ENCODE peak calls at places on chromosomes 4 and X, in six cellular contexts. M is astrocyte of the cerebellum, A is nephron progenitor cell, C is Panc1, H is BE2C, X is glutamatergic neuron. Z is an unnamed sample.

GRCh38 chr4:140603286-140603685 is 34.5 kb upstream of the UCP1 start:
- DNase-seq in M (no peak), A (no peak), C (no peak), H (no peak), X (no peak), Z (no peak)

GRCh38 chrX:131812847-131813825 is 210.0 kb upstream of the STK26 start:
- DNase-seq in M (peak), A (no peak), C (no peak), H (no peak), X (no peak), Z (no peak)

GRCh38 chr4:15238720-15239119 is 189.1 kb upstream of the C1QTNF7 start:
- DNase-seq in M (no peak), A (peak), C (no peak), H (peak), X (peak), Z (peak)

GRCh38 chr4:73603307-73603710 is 16.9 kb downstream of the RASSF6 start:
- DNase-seq in M (no peak), A (no peak), C (no peak), H (no peak), X (no peak), Z (no peak)

GRCh38 chr4:7766661-7767345 is 172.9 kb downstream of the AFAP1 start:
- DNase-seq in M (no peak), A (no peak), C (no peak), H (no peak), X (peak), Z (no peak)

GRCh38 chr4:56683455-56683854 is 2.4 kb upstream of the HOPX start:
- DNase-seq in M (no peak), A (no peak), C (no peak), H (no peak), X (no peak), Z (no peak)

GRCh38 chrX:138775501-138775900 is 64.0 kb upstream of the FGF13 start:
- DNase-seq in M (peak), A (no peak), C (no peak), H (no peak), X (no peak), Z (no peak)

GRCh38 chr4:88443486-88443885 is 13.4 kb upstream of the HERC5 start:
- DNase-seq in M (no peak), A (no peak), C (no peak), H (no peak), X (no peak), Z (no peak)

GRCh38 chrX:16603822-16604221 is 46.1 kb upstream of the S100G start:
- DNase-seq in M (no peak), A (no peak), C (no peak), H (no peak), X (no peak), Z (no peak)

GRCh38 chr4:70863099-70863790 is 23.6 kb upstream of the GRSF1 start:
- DNase-seq in M (no peak), A (no peak), C (no peak), H (no peak), X (no peak), Z (no peak)

GRCh38 chrX:122850326-122850725 is 333.8 kb upstream of the GRIA3 start:
- DNase-seq in M (no peak), A (no peak), C (no peak), H (no peak), X (no peak), Z (no peak)

GRCh38 chr4:141021397-141022194 is 111.7 kb downstream of the RNF150 start:
- DNase-seq in M (no peak), A (no peak), C (no peak), H (peak), X (peak), Z (no peak)

GRCh38 chr4:82462415-82462831 is 32.0 kb downstream of the ENOPH1 start:
- DNase-seq in M (peak), A (peak), C (peak), H (peak), X (peak), Z (peak)

GRCh38 chr4:116332508-116332907 is 752.9 kb downstream of the TRAM1L1 start:
- DNase-seq in M (no peak), A (no peak), C (no peak), H (no peak), X (no peak), Z (no peak)

GRCh38 chr4:76547167-76547760 is 112.2 kb downstream of the SHROOM3 start:
- DNase-seq in M (no peak), A (peak), C (no peak), H (no peak), X (no peak), Z (no peak)

GRCh38 chrX:69214463-69214862 is 49.2 kb upstream of the PJA1 start:
- DNase-seq in M (no peak), A (no peak), C (no peak), H (no peak), X (no peak), Z (no peak)

GRCh38 chr4:140567722-140568121 is 1.0 kb downstream of the UCP1 start:
- DNase-seq in M (no peak), A (peak), C (no peak), H (peak), X (peak), Z (peak)

GRCh38 chr4:122045533-122045932 is 93.7 kb upstream of the TRPC3 start:
- DNase-seq in M (peak), A (no peak), C (no peak), H (peak), X (no peak), Z (no peak)

GRCh38 chr4:153785830-153786721 is 2.8 kb downstream of the SFRP2 start:
- DNase-seq in M (no peak), A (no peak), C (peak), H (no peak), X (no peak), Z (no peak)

GRCh38 chr4:7515390-7515902 is 80.7 kb upstream of the PSAPL1 start:
- DNase-seq in M (no peak), A (no peak), C (no peak), H (no peak), X (peak), Z (no peak)

GRCh38 chrX:1600406-1601050 is 9.1 kb downstream of the AKAP17A start:
- DNase-seq in M (no peak), A (no peak), C (no peak), H (no peak), X (no peak), Z (no peak)

GRCh38 chrX:20383487-20383886 is 116.8 kb upstream of the RPS6KA3 start:
- DNase-seq in M (no peak), A (peak), C (no peak), H (no peak), X (no peak), Z (no peak)

GRCh38 chr4:40337523-40337922 is 2.4 kb downstream of the CHRNA9 start:
- DNase-seq in M (no peak), A (no peak), C (no peak), H (no peak), X (no peak), Z (no peak)

GRCh38 chr4:185272232-185272631 is 62.8 kb downstream of the SNX25 start:
- DNase-seq in M (no peak), A (no peak), C (no peak), H (no peak), X (no peak), Z (no peak)

GRCh38 chr4:85928775-85929585 is 430.9 kb downstream of the MAPK10 start:
- DNase-seq in M (no peak), A (no peak), C (no peak), H (no peak), X (no peak), Z (no peak)

GRCh38 chr4:168605411-168605810 is 108.6 kb downstream of the PALLD start:
- DNase-seq in M (peak), A (no peak), C (no peak), H (no peak), X (no peak), Z (no peak)

GRCh38 chrX:104565791-104566687 is at the start of gene IL1RAPL2:
- DNase-seq in M (peak), A (peak), C (no peak), H (peak), X (peak), Z (peak)

GRCh38 chrX:68299923-68300322 is 133.4 kb downstream of the OPHN1 start:
- DNase-seq in M (no peak), A (no peak), C (no peak), H (no peak), X (no peak), Z (no peak)

DNA sequence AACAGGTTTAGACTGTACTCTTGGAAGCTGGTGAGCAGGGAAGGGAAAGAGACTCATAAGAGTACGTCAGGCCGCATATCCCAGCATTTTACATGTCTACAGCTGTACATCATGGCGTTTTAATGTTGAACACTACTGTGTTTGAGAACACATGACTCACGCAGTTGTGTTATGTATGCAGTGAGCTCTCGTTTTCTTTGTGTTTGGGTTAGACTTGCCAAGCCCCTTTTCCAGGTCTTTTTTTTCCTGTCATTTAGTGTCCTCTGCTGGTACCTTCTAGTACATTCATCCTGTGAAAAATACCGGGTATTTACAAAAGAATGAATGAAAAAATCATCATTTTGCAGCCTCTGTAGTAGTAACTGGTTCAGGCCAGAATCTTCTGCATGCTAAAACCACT is 35.3 kb downstream of the SMS start:
- DNase-seq in M (peak), A (no peak), C (no peak), H (no peak), X (no peak), Z (no peak)
- TF ChIP-seq CTCF in M (peak), A (no peak), C (peak), H (peak), X (no peak), Z (peak)

GRCh38 chr4:151527699-151528098 is 118.7 kb downstream of the FHIP1A start:
- DNase-seq in M (no peak), A (no peak), C (no peak), H (no peak), X (no peak), Z (no peak)

GRCh38 chr4:151532001-151532708 is 123.2 kb downstream of the FHIP1A start:
- DNase-seq in M (no peak), A (no peak), C (no peak), H (no peak), X (no peak), Z (no peak)

GRCh38 chr4:151529187-151529586 is 120.2 kb downstream of the FHIP1A start:
- DNase-seq in M (no peak), A (no peak), C (no peak), H (no peak), X (no peak), Z (no peak)

GRCh38 chr4:151530230-151530629 is 121.3 kb downstream of the FHIP1A start:
- DNase-seq in M (no peak), A (no peak), C (no peak), H (no peak), X (no peak), Z (no peak)

DNA sequence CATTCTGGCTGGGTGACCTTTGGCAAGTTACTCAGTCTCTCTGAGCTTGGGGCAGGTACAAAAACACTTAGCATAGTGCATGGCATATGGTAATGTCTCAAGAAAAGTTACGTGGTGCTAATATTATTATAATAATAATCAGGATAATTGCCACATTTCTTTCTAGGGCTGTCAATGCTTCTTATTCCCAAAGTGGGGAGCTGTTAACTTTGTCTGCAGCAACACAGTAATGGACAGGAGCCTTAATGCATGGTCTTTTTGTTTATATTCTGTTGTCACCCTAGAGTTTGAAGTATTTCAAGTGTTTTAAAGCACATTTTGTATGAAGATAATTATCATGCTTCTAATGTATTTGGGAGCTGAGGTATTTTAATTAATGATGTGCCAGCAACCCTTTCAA is 121.8 kb downstream of the FHIP1A start:
- DNase-seq in M (no peak), A (no peak), C (no peak), H (no peak), X (no peak), Z (no peak)
- TF ChIP-seq CTCF in M (peak), A (peak), C (no peak), H (no peak), X (no peak), Z (no peak)

GRCh38 chr4:101086801-101087586 is 260.3 kb downstream of the PPP3CA start:
- DNase-seq in M (no peak), A (no peak), C (no peak), H (peak), X (no peak), Z (no peak)

DNA sequence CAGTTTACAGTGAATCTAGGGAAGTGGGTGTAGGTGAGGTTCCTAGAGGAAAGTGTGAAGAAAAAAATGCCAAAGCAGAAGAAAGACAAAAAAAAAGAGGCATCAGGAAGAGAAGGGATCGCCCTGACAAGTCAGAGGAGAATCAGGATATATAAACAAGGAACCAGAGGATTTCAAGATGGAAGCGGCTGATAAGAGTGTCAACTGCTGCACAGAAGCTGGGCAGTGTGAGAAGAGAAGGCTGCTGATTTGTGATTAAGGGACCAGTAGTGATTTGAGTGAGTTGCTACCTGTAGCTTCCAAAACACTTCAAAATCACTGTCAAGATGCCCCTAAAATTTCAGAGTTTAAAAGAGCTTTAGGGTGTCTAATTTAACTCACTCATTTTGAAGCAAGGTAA is 258.2 kb downstream of the PPP3CA start:
- DNase-seq in M (no peak), A (no peak), C (no peak), H (peak), X (no peak), Z (no peak)
- TF ChIP-seq CTCF in M (no peak), A (no peak), C (no peak), H (no peak), X (no peak), Z (no peak)

GRCh38 chr4:139083533-139084424 is 68.2 kb downstream of the NOCT start:
- DNase-seq in M (peak), A (peak), C (peak), H (peak), X (peak), Z (peak)
- TF ChIP-seq CTCF in M (peak), A (no peak), C (no peak), H (peak), X (peak), Z (peak)

DNA sequence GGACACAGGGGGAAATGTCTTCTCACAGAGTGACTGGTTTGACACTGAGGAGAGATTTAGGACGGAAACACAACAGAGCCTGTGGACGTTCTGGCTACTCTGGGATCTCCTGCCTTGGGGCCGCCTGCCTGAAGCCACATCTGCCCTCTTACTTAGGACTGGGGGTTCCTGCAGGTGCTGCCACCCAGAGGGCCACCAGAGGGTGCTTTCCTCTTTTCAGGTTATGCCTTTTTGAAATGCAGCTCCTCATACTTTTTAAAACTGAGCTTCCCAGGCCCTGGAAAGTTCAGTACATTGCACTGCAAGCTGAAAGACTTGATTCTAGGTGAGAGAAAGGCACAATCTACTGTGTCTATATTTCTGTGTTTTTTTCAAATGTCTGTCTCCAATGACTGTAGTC is 92.2 kb upstream of the PGRMC2 start:
- DNase-seq in M (no peak), A (no peak), C (no peak), H (peak), X (peak), Z (no peak)
- TF ChIP-seq CTCF in M (peak), A (no peak), C (peak), H (peak), X (no peak), Z (peak)

GRCh38 chr4:166903408-166903807 is 330.9 kb downstream of the SPOCK3 start:
- DNase-seq in M (no peak), A (no peak), C (no peak), H (no peak), X (no peak), Z (no peak)

DNA sequence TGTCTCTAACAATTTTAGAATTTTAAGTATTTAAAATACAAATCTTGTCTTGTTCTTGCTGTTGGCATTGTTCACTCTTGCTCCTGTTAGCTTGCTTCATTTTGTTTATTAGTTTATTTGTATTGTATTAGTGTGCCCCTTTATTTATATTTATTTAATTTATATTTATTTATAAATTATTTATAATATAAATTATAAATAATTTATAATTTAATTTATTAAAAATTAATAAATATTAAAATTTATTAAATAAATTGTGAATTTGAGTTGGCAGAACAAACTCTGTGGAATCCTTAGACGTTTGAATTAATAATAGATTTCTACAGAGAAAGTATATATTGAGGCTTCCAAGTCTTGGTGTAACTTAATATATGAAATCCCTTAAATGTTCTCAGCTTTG is 331.4 kb downstream of the SPOCK3 start:
- DNase-seq in M (no peak), A (no peak), C (no peak), H (no peak), X (no peak), Z (no peak)
- TF ChIP-seq CTCF in M (no peak), A (no peak), C (no peak), H (no peak), X (no peak), Z (no peak)

GRCh38 chr4:177380730-177381287 is 61.4 kb downstream of the AGA start:
- DNase-seq in M (no peak), A (no peak), C (no peak), H (peak), X (no peak), Z (no peak)
- TF ChIP-seq CTCF in M (no peak), A (no peak), C (peak), H (peak), X (no peak), Z (peak)